ENCODE peak calls at places on chromosome 6, in six cellular contexts. R is astrocyte of the cerebellum, B is cardiac muscle cell, L is NCI-H460, Z is cardiac fibroblast, X is nephron progenitor cell. H is an unnamed sample.
A peak's percentile ranks its signal among the peaks of the same experiment; 100 is the strongest.

GRCh38 chr6:62285612-62286469 is at the start of gene KHDRBS2:
- DNase-seq in R (no peak), B (peak; percentile 3), L (peak; percentile 23), Z (peak; percentile 2), X (peak; percentile 92), H (no peak)

GRCh38 chr6:97068211-97068610 is 143.7 kb downstream of the KLHL32 start:
- DNase-seq in R (peak; percentile 28), B (peak; percentile 67), L (peak; percentile 6), Z (peak; percentile 65), X (peak; percentile 22), H (peak; percentile 47)

GRCh38 chr6:31794866-31795615 is 511 bp downstream of the VARS1 start:
- DNase-seq in R (no peak), B (peak; percentile 5), L (no peak), Z (no peak), X (peak; percentile 42), H (peak; percentile 63)

GRCh38 chr6:119200774-119201173 is 122.3 kb upstream of the FAM184A start:
- DNase-seq in R (no peak), B (no peak), L (no peak), Z (no peak), X (no peak), H (no peak)

GRCh38 chr6:48087448-48087847 is 23.5 kb downstream of the PTCHD4 start:
- DNase-seq in R (no peak), B (peak; percentile 71), L (no peak), Z (peak; percentile 68), X (no peak), H (peak; percentile 56)

GRCh38 chr6:31659649-31660223 is 842 bp downstream of the C6orf47 start:
- DNase-seq in R (no peak), B (peak; percentile 23), L (no peak), Z (peak; percentile 45), X (no peak), H (peak; percentile 22)

GRCh38 chr6:158783167-158783450 is 36.1 kb downstream of the EZR start:
- DNase-seq in R (no peak), B (no peak), L (no peak), Z (no peak), X (no peak), H (no peak)

GRCh38 chr6:75609639-75610590 is 8.2 kb downstream of the SENP6 start:
- DNase-seq in R (peak; percentile 51), B (peak; percentile 25), L (no peak), Z (no peak), X (no peak), H (peak; percentile 48)

GRCh38 chr6:3776881-3777507 is 25.5 kb upstream of the PXDC1 start:
- DNase-seq in R (no peak), B (no peak), L (no peak), Z (no peak), X (peak; percentile 18), H (no peak)

GRCh38 chr6:151992091-151992490 is 184.6 kb downstream of the ESR1 start:
- DNase-seq in R (no peak), B (peak; percentile 56), L (no peak), Z (no peak), X (no peak), H (no peak)